ENCODE peak calls at places on chromosomes 11 and 22, in seven cellular contexts. O, X, B, C, L, K and U are unnamed samples.
A peak's percentile ranks its signal among the peaks of the same experiment; 100 is the strongest.

GRCh38 chr11:86559311-86559945 is 113.0 kb downstream of the ME3 start:
- DNase-seq in O (no peak), X (peak; percentile 79), B (no peak), C (no peak), L (no peak), K (no peak), U (no peak)

GRCh38 chr11:15223318-15223717 is 108.6 kb downstream of the INSC start:
- DNase-seq in O (no peak), X (no peak), B (no peak), C (no peak), L (no peak), K (no peak), U (no peak)

GRCh38 chr22:35480143-35480542 is 60.5 kb upstream of the RASD2 start:
- DNase-seq in O (peak; percentile 71), X (peak; percentile 22), B (no peak), C (no peak), L (no peak), K (peak; percentile 20), U (no peak)

GRCh38 chr11:69697861-69698260 is 6.0 kb downstream of the FGF19 start:
- DNase-seq in O (no peak), X (no peak), B (no peak), C (no peak), L (no peak), K (no peak), U (no peak)

GRCh38 chr22:24580276-24580675 is 12.6 kb downstream of the LRRC75B start:
- DNase-seq in O (no peak), X (no peak), B (no peak), C (no peak), L (no peak), K (no peak), U (no peak)

GRCh38 chr11:46674463-46675287 is 25.7 kb downstream of the ARHGAP1 start:
- DNase-seq in O (peak; percentile 54), X (no peak), B (peak; percentile 97), C (no peak), L (no peak), K (no peak), U (no peak)

GRCh38 chr22:38706885-38707180 is 1.1 kb downstream of the GTPBP1 start:
- DNase-seq in O (no peak), X (no peak), B (no peak), C (no peak), L (no peak), K (no peak), U (no peak)

GRCh38 chr22:25747245-25747944 is 5.4 kb downstream of the MYO18B start:
- DNase-seq in O (peak; percentile 56), X (peak; percentile 88), B (no peak), C (no peak), L (peak; percentile 49), K (peak; percentile 29), U (peak; percentile 78)

GRCh38 chr11:115144014-115144413 is 360.2 kb downstream of the CADM1 start:
- DNase-seq in O (no peak), X (no peak), B (no peak), C (no peak), L (no peak), K (no peak), U (no peak)

GRCh38 chr11:16923987-16924386 is 90.2 kb downstream of the PLEKHA7 start:
- DNase-seq in O (peak; percentile 80), X (no peak), B (no peak), C (no peak), L (no peak), K (peak; percentile 15), U (no peak)

GRCh38 chr22:35154937-35155387 is 89.0 kb downstream of the ISX start:
- DNase-seq in O (peak; percentile 53), X (peak; percentile 56), B (peak; percentile 55), C (peak; percentile 61), L (peak; percentile 20), K (peak; percentile 41), U (no peak)

GRCh38 chr11:125371451-125371935 is 124.6 kb downstream of the FEZ1 start:
- DNase-seq in O (no peak), X (no peak), B (no peak), C (no peak), L (no peak), K (no peak), U (no peak)

GRCh38 chr11:109993786-109994185 is 99.4 kb upstream of the ZC3H12C start:
- DNase-seq in O (no peak), X (no peak), B (no peak), C (no peak), L (no peak), K (no peak), U (no peak)

GRCh38 chr11:134261626-134262488 is 8.5 kb downstream of the ACAD8 start:
- DNase-seq in O (no peak), X (peak; percentile 19), B (peak; percentile 51), C (no peak), L (peak; percentile 51), K (peak; percentile 30), U (no peak)

GRCh38 chr11:131534611-131535010 is 164.2 kb downstream of the NTM start:
- DNase-seq in O (no peak), X (no peak), B (no peak), C (no peak), L (no peak), K (no peak), U (no peak)

GRCh38 chr11:501683-502287 is 5.3 kb downstream of the RNH1 start:
- DNase-seq in O (no peak), X (no peak), B (no peak), C (no peak), L (no peak), K (no peak), U (no peak)

GRCh38 chr11:116707250-116707649 is 65.5 kb downstream of the BUD13 start:
- DNase-seq in O (peak; percentile 75), X (no peak), B (no peak), C (no peak), L (no peak), K (peak; percentile 63), U (no peak)

GRCh38 chr11:1204381-1205101 is 18.3 kb upstream of the MUC5B start:
- DNase-seq in O (no peak), X (no peak), B (no peak), C (no peak), L (no peak), K (peak; percentile 9), U (no peak)

GRCh38 chr11:9057032-9057431 is 34.4 kb downstream of the SCUBE2 start:
- DNase-seq in O (no peak), X (peak; percentile 6), B (no peak), C (no peak), L (no peak), K (no peak), U (no peak)

GRCh38 chr22:48277868-48278581 is 1515.6 kb downstream of the TBC1D22A start:
- DNase-seq in O (no peak), X (no peak), B (peak; percentile 15), C (no peak), L (no peak), K (no peak), U (no peak)

GRCh38 chr11:6129634-6130033 is 22.1 kb downstream of the OR56B4 start:
- DNase-seq in O (no peak), X (peak; percentile 8), B (peak; percentile 47), C (no peak), L (no peak), K (no peak), U (no peak)

DNA sequence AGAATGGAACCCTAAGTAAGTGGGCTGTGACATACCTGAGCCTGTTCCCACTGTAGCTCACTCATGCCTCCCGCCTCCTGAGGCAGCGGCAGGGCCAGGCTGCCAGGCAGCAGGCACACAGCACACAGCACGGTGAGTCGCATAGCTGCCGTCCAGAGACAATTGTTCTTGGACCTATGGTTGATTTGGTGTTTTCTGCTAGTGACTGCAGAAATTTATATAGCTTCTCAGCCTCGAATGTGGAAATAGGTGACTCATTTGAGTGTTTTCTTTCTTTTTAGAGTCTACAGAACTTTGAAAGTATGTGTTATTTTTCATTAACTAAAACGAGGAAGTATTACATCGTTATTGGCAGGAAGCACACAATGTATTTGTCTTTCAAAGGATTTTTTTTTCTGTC is at the start of gene MMP7:
- DNase-seq in O (no peak), X (peak; percentile 89), B (peak; percentile 55), C (no peak), L (peak; percentile 46), K (no peak), U (peak; percentile 7)
- TF ChIP-seq POLR2A in O (no peak), X (no peak), B (no peak), C (no peak), L (peak; percentile 28), K (peak; percentile 44), U (no peak)

GRCh38 chr11:75582935-75583709 is 21.1 kb downstream of the SERPINH1 start:
- DNase-seq in O (peak; percentile 57), X (peak; percentile 84), B (peak; percentile 81), C (peak; percentile 62), L (peak; percentile 59), K (peak; percentile 58), U (peak; percentile 80)
- TF ChIP-seq POLR2A in O (no peak), X (peak; percentile 69), B (peak; percentile 31), C (peak; percentile 24), L (peak; percentile 23), K (peak; percentile 58), U (peak; percentile 64)

GRCh38 chr11:65169164-65169641 is 830 bp upstream of the SPDYC start:
- DNase-seq in O (no peak), X (peak; percentile 88), B (peak; percentile 68), C (no peak), L (no peak), K (no peak), U (peak; percentile 24)
- TF ChIP-seq POLR2A in O (no peak), X (peak; percentile 69), B (no peak), C (no peak), L (no peak), K (no peak), U (no peak)

GRCh38 chr11:95150977-95151684 is 61.5 kb downstream of the ENDOD1 start:
- DNase-seq in O (peak; percentile 95), X (peak; percentile 92), B (peak; percentile 95), C (peak; percentile 88), L (peak; percentile 80), K (peak; percentile 87), U (no peak)
- TF ChIP-seq POLR2A in O (peak; percentile 74), X (no peak), B (no peak), C (peak; percentile 76), L (peak; percentile 47), K (peak; percentile 82), U (no peak)

DNA sequence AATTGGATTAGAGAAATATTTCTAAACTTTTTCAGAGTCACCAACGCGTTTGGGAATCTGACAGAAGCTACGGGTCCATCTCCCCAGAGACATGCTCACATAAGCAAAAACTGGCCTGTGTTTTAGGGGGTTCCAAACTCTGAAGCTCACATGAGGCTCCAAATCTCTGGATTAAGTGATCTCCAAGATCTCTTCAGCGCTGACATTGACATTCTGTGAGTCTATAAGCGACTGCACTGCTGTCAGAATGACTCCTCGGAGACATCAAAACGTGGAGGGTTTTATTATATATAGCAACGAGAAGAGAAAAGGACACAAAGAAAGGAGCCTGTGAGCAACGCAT is 642 bp upstream of the SIK2 start:
- DNase-seq in O (no peak), X (no peak), B (no peak), C (no peak), L (no peak), K (no peak), U (no peak)
- TF ChIP-seq POLR2A in O (no peak), X (no peak), B (no peak), C (no peak), L (no peak), K (no peak), U (no peak)